ENCODE peak calls at places on chromosomes 5 and 9, in five cellular contexts. W is fibroblast of lung, X is MM.1S, G is H9, A is GM23248. L is an unnamed sample.

GRCh38 chr9:131348631-131349521 is 45.0 kb upstream of the PRRC2B start:
- DNase-seq in W (no peak), X (no peak), G (peak), A (no peak), L (peak)

GRCh38 chr5:3599283-3600105 is 3.9 kb downstream of the IRX1 start:
- DNase-seq in W (peak), X (no peak), G (peak), A (peak), L (peak)

GRCh38 chr5:57862471-57863282 is 380.1 kb upstream of the ACTBL2 start:
- DNase-seq in W (peak), X (no peak), G (no peak), A (peak), L (peak)

GRCh38 chr9:76894198-76894597 is 11.7 kb downstream of the PRUNE2 start:
- DNase-seq in W (no peak), X (no peak), G (no peak), A (peak), L (no peak)

GRCh38 chr9:121958530-121958929 is 134.6 kb downstream of the TTLL11 start:
- DNase-seq in W (peak), X (no peak), G (no peak), A (peak), L (no peak)

GRCh38 chr9:94901019-94901363 is 174.5 kb downstream of the AOPEP start:
- DNase-seq in W (no peak), X (no peak), G (no peak), A (no peak), L (no peak)

GRCh38 chr9:71349218-71349617 is 227.8 kb upstream of the TRPM3 start:
- DNase-seq in W (peak), X (no peak), G (no peak), A (peak), L (no peak)

GRCh38 chr5:32170303-32171170 is 3.6 kb downstream of the GOLPH3 start:
- DNase-seq in W (peak), X (no peak), G (no peak), A (peak), L (peak)

GRCh38 chr9:34992376-34992951 is 2.9 kb downstream of the DNAJB5 start:
- DNase-seq in W (peak), X (no peak), G (peak), A (peak), L (peak)

GRCh38 chr9:89716559-89716958 is 111.7 kb downstream of the GADD45G start:
- DNase-seq in W (no peak), X (no peak), G (no peak), A (no peak), L (no peak)

GRCh38 chr9:89715318-89715858 is 110.6 kb downstream of the GADD45G start:
- DNase-seq in W (no peak), X (peak), G (no peak), A (no peak), L (no peak)

GRCh38 chr9:89718635-89719034 is 113.8 kb downstream of the GADD45G start:
- DNase-seq in W (no peak), X (no peak), G (no peak), A (no peak), L (no peak)

GRCh38 chr9:89719202-89719601 is 114.4 kb downstream of the GADD45G start:
- DNase-seq in W (peak), X (no peak), G (no peak), A (no peak), L (no peak)

GRCh38 chr9:89718176-89718575 is 113.4 kb downstream of the GADD45G start:
- DNase-seq in W (no peak), X (no peak), G (no peak), A (no peak), L (no peak)
- H3K9ac ChIP-seq in W (no peak), X (no peak), G (no peak), A (no peak), L (no peak)

GRCh38 chr9:32431196-32431595 is 46.8 kb downstream of the ACO1 start:
- DNase-seq in W (peak), X (no peak), G (no peak), A (peak), L (no peak)
- H3K9ac ChIP-seq in W (no peak), X (no peak), G (no peak), A (no peak), L (no peak)

GRCh38 chr9:14992025-14992424 is 81.8 kb upstream of the FREM1 start:
- DNase-seq in W (no peak), X (no peak), G (no peak), A (peak), L (no peak)

GRCh38 chr9:14992516-14992915 is 82.3 kb upstream of the FREM1 start:
- DNase-seq in W (no peak), X (no peak), G (no peak), A (peak), L (no peak)

GRCh38 chr9:14993061-14993800 is 83.0 kb upstream of the FREM1 start:
- DNase-seq in W (peak), X (no peak), G (peak), A (peak), L (peak)

GRCh38 chr9:14994738-14995137 is 84.5 kb upstream of the FREM1 start:
- DNase-seq in W (no peak), X (no peak), G (no peak), A (no peak), L (no peak)

GRCh38 chr9:14993891-14994554 is 83.8 kb upstream of the FREM1 start:
- DNase-seq in W (no peak), X (no peak), G (no peak), A (peak), L (no peak)
- H3K9ac ChIP-seq in W (no peak), X (no peak), G (no peak), A (peak), L (peak)

GRCh38 chr5:16617272-16617973 is 626 bp upstream of the RETREG1 start:
- DNase-seq in W (no peak), X (no peak), G (peak), A (no peak), L (no peak)
- H3K9ac ChIP-seq in W (no peak), X (no peak), G (no peak), A (no peak), L (peak)

L was measured in mesendoderm.